ENCODE peak calls at places on chromosomes 11 and 22, in five cellular contexts. One of them, this sample, is unnamed.

GRCh38 chr22:37518509-37519267 is 527 bp downstream of the CARD10 start:
- DNase-seq in A549: no peak
- DNase-seq in psoas muscle: no peak
- DNase-seq in astrocyte of the spinal cord: no peak
- DNase-seq in esophagus muscularis mucosa: no peak
- DNase-seq in this sample: no peak

GRCh38 chr11:83722392-83722791 is 436.2 kb upstream of the CCDC90B start:
- DNase-seq in psoas muscle: no peak
- DNase-seq in astrocyte of the spinal cord: no peak
- DNase-seq in A549: no peak
- DNase-seq in esophagus muscularis mucosa: no peak
- DNase-seq in this sample: no peak

GRCh38 chr11:30128269-30128932 is 102.4 kb upstream of the FSHB start:
- DNase-seq in A549: peak
- DNase-seq in esophagus muscularis mucosa: no peak
- DNase-seq in astrocyte of the spinal cord: peak
- DNase-seq in psoas muscle: no peak
- DNase-seq in this sample: no peak

GRCh38 chr11:93498099-93499040 is 44.8 kb downstream of the SMCO4 start:
- DNase-seq in esophagus muscularis mucosa: no peak
- DNase-seq in A549: peak
- DNase-seq in psoas muscle: no peak
- DNase-seq in astrocyte of the spinal cord: peak
- DNase-seq in this sample: no peak

GRCh38 chr11:12951376-12951775 is 57.7 kb upstream of the RASSF10 start:
- DNase-seq in esophagus muscularis mucosa: no peak
- DNase-seq in astrocyte of the spinal cord: no peak
- DNase-seq in A549: no peak
- DNase-seq in psoas muscle: no peak
- DNase-seq in this sample: no peak

GRCh38 chr22:39241632-39242388 is 3.0 kb downstream of the PDGFB start:
- DNase-seq in esophagus muscularis mucosa: no peak
- DNase-seq in A549: no peak
- DNase-seq in psoas muscle: no peak
- DNase-seq in astrocyte of the spinal cord: no peak
- DNase-seq in this sample: no peak

GRCh38 chr22:23094260-23094659 is 23.9 kb downstream of the GNAZ start:
- DNase-seq in astrocyte of the spinal cord: no peak
- DNase-seq in psoas muscle: no peak
- DNase-seq in esophagus muscularis mucosa: no peak
- DNase-seq in A549: no peak
- DNase-seq in this sample: no peak

GRCh38 chr22:44391026-44391425 is 78.3 kb upstream of the SHISAL1 start:
- DNase-seq in psoas muscle: peak
- DNase-seq in esophagus muscularis mucosa: no peak
- DNase-seq in astrocyte of the spinal cord: no peak
- DNase-seq in A549: no peak
- DNase-seq in this sample: no peak

GRCh38 chr11:10326080-10326964 is 21.4 kb downstream of the ADM start:
- DNase-seq in A549: peak
- DNase-seq in astrocyte of the spinal cord: peak
- DNase-seq in psoas muscle: peak
- DNase-seq in esophagus muscularis mucosa: peak
- DNase-seq in this sample: no peak

GRCh38 chr11:35990170-35990569 is 46.3 kb downstream of the LDLRAD3 start:
- DNase-seq in astrocyte of the spinal cord: no peak
- DNase-seq in A549: no peak
- DNase-seq in psoas muscle: no peak
- DNase-seq in esophagus muscularis mucosa: no peak
- DNase-seq in this sample: no peak

GRCh38 chr22:42933783-42934144 is 76.7 kb upstream of the ARFGAP3 start:
- DNase-seq in psoas muscle: no peak
- DNase-seq in esophagus muscularis mucosa: no peak
- DNase-seq in astrocyte of the spinal cord: peak
- DNase-seq in A549: peak
- DNase-seq in this sample: peak

GRCh38 chr11:108958446-108959123 is 293.7 kb downstream of the DDX10 start:
- DNase-seq in esophagus muscularis mucosa: no peak
- DNase-seq in psoas muscle: no peak
- DNase-seq in A549: peak
- DNase-seq in astrocyte of the spinal cord: peak
- DNase-seq in this sample: no peak

GRCh38 chr11:26621147-26621546 is 49.1 kb upstream of the MUC15 start:
- DNase-seq in esophagus muscularis mucosa: no peak
- DNase-seq in A549: peak
- DNase-seq in psoas muscle: no peak
- DNase-seq in astrocyte of the spinal cord: peak
- DNase-seq in this sample: peak

GRCh38 chr22:33887173-33887572 is 33.1 kb downstream of the LARGE1 start:
- DNase-seq in A549: no peak
- DNase-seq in esophagus muscularis mucosa: no peak
- DNase-seq in psoas muscle: no peak
- DNase-seq in astrocyte of the spinal cord: no peak
- DNase-seq in this sample: no peak

GRCh38 chr11:124865902-124866851 is 945 bp downstream of the ROBO3 start:
- DNase-seq in psoas muscle: peak
- DNase-seq in A549: no peak
- DNase-seq in esophagus muscularis mucosa: no peak
- DNase-seq in astrocyte of the spinal cord: peak
- DNase-seq in this sample: no peak

GRCh38 chr11:71309611-71310010 is 57.2 kb upstream of the SHANK2 start:
- DNase-seq in astrocyte of the spinal cord: no peak
- DNase-seq in esophagus muscularis mucosa: peak
- DNase-seq in psoas muscle: no peak
- DNase-seq in A549: no peak
- DNase-seq in this sample: no peak

DNA sequence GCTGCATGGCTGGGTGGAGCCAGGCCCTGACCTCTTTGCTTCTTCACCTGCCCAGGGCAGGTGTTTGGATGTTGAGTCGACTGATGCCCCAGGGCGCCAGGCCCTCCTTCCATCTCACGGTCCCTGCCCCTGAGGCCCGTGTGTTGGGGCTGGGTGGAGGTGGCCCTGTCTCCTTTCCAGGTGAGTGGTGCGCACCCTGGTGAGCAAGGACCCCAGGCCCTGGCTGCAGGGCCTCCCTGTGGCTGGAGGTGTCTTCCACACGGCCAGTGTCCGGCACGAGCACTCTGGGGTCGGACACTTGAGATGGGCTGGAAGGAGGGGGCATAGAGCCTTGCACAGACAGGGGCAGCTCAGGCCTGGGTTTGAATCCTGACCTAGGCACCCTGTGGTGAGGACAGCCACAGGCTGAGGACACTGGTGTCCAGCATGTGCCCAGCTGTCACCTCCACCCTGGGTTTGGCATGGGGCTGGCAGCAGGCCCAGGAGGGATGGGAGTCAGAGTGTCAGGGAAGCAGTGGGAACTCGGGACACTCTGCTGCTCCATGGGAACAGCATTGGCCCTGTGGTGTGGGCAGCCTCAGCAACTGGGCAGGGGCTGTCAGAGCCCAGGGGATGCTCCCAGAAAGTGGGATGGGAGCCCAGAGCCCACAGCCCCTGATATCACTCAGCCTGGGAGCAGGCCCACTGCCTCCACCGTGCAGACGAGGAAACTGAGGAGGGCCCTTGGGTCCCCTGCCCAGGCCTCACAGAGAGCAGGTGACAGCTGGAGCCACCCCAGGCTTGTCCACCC is 37.1 kb upstream of the CCDC188 start:
- DNase-seq in psoas muscle: no peak
- DNase-seq in astrocyte of the spinal cord: no peak
- DNase-seq in esophagus muscularis mucosa: no peak
- DNase-seq in A549: no peak
- DNase-seq in this sample: no peak
- H3K4me3 ChIP-seq in psoas muscle: no peak
- H3K4me3 ChIP-seq in astrocyte of the spinal cord: no peak
- H3K4me3 ChIP-seq in esophagus muscularis mucosa: no peak
- H3K4me3 ChIP-seq in A549: no peak
- H3K4me3 ChIP-seq in this sample: no peak

GRCh38 chr11:117621226-117621625 is 175.8 kb downstream of the DSCAML1 start:
- DNase-seq in esophagus muscularis mucosa: no peak
- DNase-seq in astrocyte of the spinal cord: peak
- DNase-seq in A549: peak
- DNase-seq in psoas muscle: no peak
- DNase-seq in this sample: no peak
- TF ChIP-seq CTCF in esophagus muscularis mucosa: no peak
- TF ChIP-seq CTCF in astrocyte of the spinal cord: peak
- TF ChIP-seq CTCF in A549: peak
- TF ChIP-seq CTCF in psoas muscle: peak
- TF ChIP-seq CTCF in this sample: peak

GRCh38 chr22:40479887-40480538 is 109.6 kb downstream of the SGSM3 start:
- DNase-seq in esophagus muscularis mucosa: no peak
- DNase-seq in psoas muscle: no peak
- DNase-seq in astrocyte of the spinal cord: no peak
- DNase-seq in A549: no peak
- DNase-seq in this sample: no peak
- H3K4me3 ChIP-seq in esophagus muscularis mucosa: no peak
- H3K4me3 ChIP-seq in psoas muscle: no peak
- H3K4me3 ChIP-seq in astrocyte of the spinal cord: no peak
- H3K4me3 ChIP-seq in A549: no peak
- H3K4me3 ChIP-seq in this sample: no peak

DNA sequence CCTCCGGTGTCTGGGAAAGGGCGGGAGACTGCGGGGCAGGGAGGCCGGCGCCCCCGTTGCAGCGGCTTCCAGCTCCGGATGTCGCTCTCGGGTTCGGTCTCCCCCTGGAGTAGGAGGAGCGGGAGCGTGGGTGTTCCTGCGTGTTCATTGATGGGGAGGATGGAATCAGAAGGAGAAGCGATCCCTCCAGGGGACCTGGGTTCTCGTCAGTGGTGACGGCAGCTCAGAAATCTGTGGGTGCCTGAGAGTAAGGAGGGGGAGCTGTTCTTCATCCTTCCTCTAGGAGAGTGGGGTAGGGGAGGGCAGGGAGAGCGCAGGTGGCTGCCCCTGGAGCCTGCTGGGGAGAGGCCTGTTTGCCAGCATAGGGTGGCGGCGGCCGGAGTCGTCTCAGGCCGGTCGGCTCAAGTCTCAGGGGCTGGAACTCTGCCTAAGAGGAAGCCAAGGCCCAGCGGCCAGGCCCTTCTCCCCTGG is 1.1 kb downstream of the UBASH3B start:
- DNase-seq in A549: peak
- DNase-seq in psoas muscle: peak
- DNase-seq in astrocyte of the spinal cord: peak
- DNase-seq in esophagus muscularis mucosa: peak
- DNase-seq in this sample: no peak
- TF ChIP-seq CTCF in A549: no peak
- TF ChIP-seq CTCF in psoas muscle: no peak
- TF ChIP-seq CTCF in astrocyte of the spinal cord: no peak
- TF ChIP-seq CTCF in esophagus muscularis mucosa: no peak
- TF ChIP-seq CTCF in this sample: peak